ENCODE peak calls at places on chromosomes 4 and X, in nine cellular contexts. X, S, D, J, U, Z, A, P and B are unnamed samples.

GRCh38 chr4:169823685-169824084 is 65.9 kb upstream of the HPF1 start:
- DNase-seq in P (peak; percentile 85), J (peak; percentile 5), Z (peak; percentile 63), A (peak; percentile 64), X (no peak), D (no peak), U (no peak), S (no peak), B (peak; percentile 7)

GRCh38 chrX:18666614-18667013 is 5.3 kb downstream of the RS1 start:
- DNase-seq in J (no peak), A (no peak), Z (no peak), X (no peak), P (no peak), S (no peak), U (no peak), D (no peak), B (no peak)

GRCh38 chr4:137468836-137469235 is 63.5 kb downstream of the PCDH18 start:
- DNase-seq in A (no peak), X (no peak), D (no peak), U (no peak), Z (no peak), J (no peak), S (no peak), P (no peak), B (no peak)

GRCh38 chr4:87118826-87119225 is 101.6 kb downstream of the KLHL8 start:
- DNase-seq in A (peak; percentile 89), D (no peak), Z (no peak), U (no peak), X (no peak), S (no peak), J (peak; percentile 9), P (no peak), B (no peak)

GRCh38 chr4:186105721-186106335 is 1.3 kb downstream of the FAM149A start:
- DNase-seq in J (no peak), U (peak; percentile 61), D (no peak), P (no peak), Z (no peak), X (no peak), A (peak; percentile 22), S (no peak), B (peak; percentile 82)

GRCh38 chr4:61200195-61200990 is at the start of gene ADGRL3:
- DNase-seq in J (no peak), D (no peak), P (peak; percentile 78), S (no peak), U (peak; percentile 19), Z (peak; percentile 89), A (peak; percentile 60), X (no peak), B (no peak)

GRCh38 chr4:105978684-105979296 is 83.5 kb downstream of the NPNT start:
- DNase-seq in X (no peak), J (no peak), U (no peak), Z (no peak), A (peak; percentile 62), D (no peak), P (no peak), S (no peak), B (no peak)

GRCh38 chr4:39348371-39349265 is 17.5 kb downstream of the RFC1 start:
- DNase-seq in D (no peak), X (no peak), S (no peak), J (no peak), A (peak; percentile 72), U (no peak), P (no peak), Z (no peak), B (no peak)

GRCh38 chrX:96183843-96184242 is 500.8 kb upstream of the DIAPH2 start:
- DNase-seq in Z (no peak), A (no peak), U (no peak), J (no peak), X (no peak), P (no peak), D (no peak), S (no peak), B (no peak)

GRCh38 chr4:78951862-78952472 is 12.7 kb upstream of the PAQR3 start:
- DNase-seq in J (peak; percentile 62), S (no peak), Z (no peak), D (no peak), X (peak; percentile 13), U (no peak), P (peak; percentile 64), A (peak; percentile 29), B (peak; percentile 51)

DNA sequence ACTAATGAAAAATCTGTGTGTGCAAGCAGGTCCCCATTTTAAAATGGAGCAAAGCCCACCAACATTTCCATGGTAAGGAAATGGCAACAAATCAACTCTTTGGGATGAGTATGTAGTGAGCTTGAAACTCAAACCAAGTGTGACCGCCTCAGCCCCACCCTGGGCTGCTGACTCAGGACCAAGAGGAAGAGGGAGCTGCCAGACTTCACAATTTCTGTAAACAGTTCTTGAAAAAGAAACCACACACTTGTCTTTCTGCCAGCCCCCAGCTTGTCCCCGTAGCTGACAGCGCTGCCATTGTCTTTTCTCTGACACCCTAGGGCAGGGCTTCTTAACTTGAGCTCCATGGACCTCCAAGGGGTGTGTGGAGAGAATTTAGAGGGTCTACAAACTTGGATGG is 10.3 kb downstream of the RTL5 start:
- DNase-seq in A (peak; percentile 86), Z (no peak), D (no peak), J (no peak), S (peak; percentile 6), P (no peak), U (peak; percentile 32), X (no peak), B (peak; percentile 6)
- H3K27ac ChIP-seq in A (peak overlapping the region; percentile 72), Z (no peak overlapping the region), D (peak overlapping the region; percentile 11), J (no peak overlapping the region), S (peak overlapping the region; percentile 86), P (peak overlapping the region; percentile 24), U (peak overlapping the region; percentile 28), X (no peak overlapping the region), B (peak overlapping the region; percentile 65)

GRCh38 chrX:39613997-39614679 is 483.6 kb downstream of the BCOR start:
- DNase-seq in A (no peak), Z (peak; percentile 72), X (no peak), S (no peak), U (no peak), J (no peak), D (no peak), P (no peak), B (no peak)
- H3K27ac ChIP-seq in A (no peak overlapping the region), Z (no peak overlapping the region), X (no peak overlapping the region), S (no peak overlapping the region), U (no peak overlapping the region), J (no peak overlapping the region), D (no peak overlapping the region), P (no peak overlapping the region), B (no peak overlapping the region)

DNA sequence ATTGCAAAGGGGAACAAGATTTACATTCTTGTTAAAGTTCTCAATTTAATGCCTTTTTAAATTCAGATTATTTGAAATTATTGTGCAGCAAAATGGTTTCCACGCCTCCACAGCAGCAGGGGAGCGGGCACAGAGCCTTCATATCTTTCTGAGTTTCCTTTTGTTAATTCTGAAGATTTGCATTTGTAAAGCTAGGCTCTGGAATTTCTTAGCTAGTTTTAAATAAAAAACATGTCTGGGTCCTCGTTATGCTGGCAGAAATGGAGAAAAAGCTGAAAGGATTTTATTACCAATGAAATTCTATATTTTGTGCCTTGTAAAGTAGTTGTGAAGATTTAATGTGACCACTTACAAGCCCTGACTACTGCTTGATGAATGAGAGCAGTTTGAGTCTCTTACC is 40.8 kb upstream of the MAGED1 start:
- DNase-seq in P (no peak), S (no peak), D (no peak), Z (no peak), U (no peak), A (no peak), J (no peak), X (no peak), B (no peak)
- H3K27ac ChIP-seq in P (no peak overlapping the region), S (no peak overlapping the region), D (no peak overlapping the region), Z (peak overlapping the region; percentile 85), U (no peak overlapping the region), A (no peak overlapping the region), J (no peak overlapping the region), X (no peak overlapping the region), B (no peak overlapping the region)

GRCh38 chrX:118496763-118497079 is 1.1 kb downstream of the DOCK11 start:
- DNase-seq in X (no peak), P (no peak), S (no peak), J (peak; percentile 9), Z (no peak), U (no peak), D (no peak), A (no peak), B (no peak)
- H3K27ac ChIP-seq in X (peak overlapping the region; percentile 66), P (no peak overlapping the region), S (peak overlapping the region; percentile 94), J (peak overlapping the region; percentile 78), Z (no peak overlapping the region), U (peak overlapping the region; percentile 79), D (peak overlapping the region; percentile 89), A (peak overlapping the region; percentile 51), B (peak overlapping the region; percentile 34)

DNA sequence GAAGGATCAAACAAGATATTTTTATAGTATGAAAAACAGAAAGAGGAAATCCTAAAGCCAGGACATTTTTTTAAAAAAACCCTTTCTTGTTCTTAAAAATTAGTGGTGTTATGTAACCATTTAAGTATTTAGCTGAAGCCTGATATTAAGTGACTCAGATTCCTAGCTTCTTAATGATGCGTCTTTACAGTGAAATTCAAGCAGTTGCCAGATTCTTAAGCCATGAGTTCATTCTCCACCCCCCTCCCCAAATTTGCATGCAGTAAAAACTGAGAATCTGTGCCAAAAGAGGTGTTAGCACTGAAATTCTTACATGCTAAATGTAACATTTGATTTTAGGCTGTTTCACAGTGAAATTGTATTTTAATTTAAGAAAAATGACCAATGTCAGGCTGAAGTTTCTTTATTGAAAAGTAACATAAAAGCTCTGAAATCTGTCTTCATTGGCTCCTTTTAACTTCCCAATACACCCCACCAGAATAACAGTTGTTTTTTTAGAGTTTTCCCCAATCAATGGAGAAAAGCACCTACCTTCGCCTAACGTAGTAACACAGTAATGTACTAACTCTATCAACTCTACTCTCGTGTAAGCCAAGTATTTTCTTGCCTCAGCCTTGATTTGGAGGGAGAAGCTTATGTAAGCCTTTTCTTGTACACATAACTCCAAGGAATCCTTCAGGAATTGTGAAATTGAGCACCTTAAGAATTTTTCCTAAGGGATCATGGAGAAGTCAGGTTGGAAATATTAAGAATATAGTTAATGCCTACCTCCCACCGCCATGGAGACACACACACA is 181.0 kb downstream of the RAPGEF2 start:
- DNase-seq in A (peak; percentile 97), Z (no peak), P (no peak), D (no peak), S (no peak), U (no peak), X (no peak), J (no peak), B (no peak)
- H3K27ac ChIP-seq in A (peak overlapping the region; percentile 38), Z (no peak overlapping the region), P (no peak overlapping the region), D (no peak overlapping the region), S (no peak overlapping the region), U (no peak overlapping the region), X (peak overlapping the region; percentile 73), J (no peak overlapping the region), B (no peak overlapping the region)

GRCh38 chrX:40571600-40571999 is 9.2 kb upstream of the ATP6AP2 start:
- DNase-seq in S (no peak), J (no peak), Z (no peak), P (no peak), X (no peak), D (no peak), A (no peak), U (no peak), B (no peak)

GRCh38 chrX:40573763-40574162 is 7.0 kb upstream of the ATP6AP2 start:
- DNase-seq in J (peak; percentile 45), Z (peak; percentile 43), D (no peak), X (no peak), S (no peak), U (no peak), P (no peak), A (no peak), B (peak; percentile 7)

GRCh38 chrX:40576291-40576690 is 4.5 kb upstream of the ATP6AP2 start:
- DNase-seq in Z (no peak), S (no peak), U (no peak), J (no peak), P (no peak), X (no peak), A (no peak), D (no peak), B (no peak)

GRCh38 chrX:40570346-40571093 is 10.2 kb upstream of the ATP6AP2 start:
- DNase-seq in J (no peak), P (no peak), X (no peak), Z (no peak), S (no peak), A (no peak), D (no peak), U (no peak), B (no peak)
- H3K27ac ChIP-seq in J (no peak overlapping the region), P (no peak overlapping the region), X (no peak overlapping the region), Z (no peak overlapping the region), S (no peak overlapping the region), A (no peak overlapping the region), D (no peak overlapping the region), U (no peak overlapping the region), B (no peak overlapping the region)